ENCODE peak calls at places on chromosomes 3 and 15, in nine cellular contexts. R is A549; X is uterus; V is cardiac muscle cell; E is astrocyte of the cerebellum; Y is naive thymus-derived CD4-positive, alpha-beta T cell; M is pancreas; Q is mesendoderm; T is AG10803. O is an unnamed sample.

GRCh38 chr3:156865732-156866131 is 39.6 kb downstream of the LEKR1 start:
- DNase-seq in R (no peak), X (no peak), V (no peak), E (no peak), Y (no peak), M (no peak), Q (no peak), T (peak), O (no peak)

GRCh38 chr3:24299801-24300626 is 194.6 kb downstream of the THRB start:
- DNase-seq in R (no peak), X (no peak), V (no peak), E (no peak), Y (no peak), M (no peak), Q (no peak), T (peak), O (no peak)

GRCh38 chr3:43505351-43505750 is 116.5 kb downstream of the ANO10 start:
- DNase-seq in R (no peak), X (no peak), V (no peak), E (no peak), Y (no peak), M (no peak), Q (no peak), T (peak), O (no peak)

GRCh38 chr3:13115991-13116390 is 42.8 kb upstream of the IQSEC1 start:
- DNase-seq in R (no peak), X (no peak), V (no peak), E (no peak), Y (no peak), M (no peak), Q (no peak), T (no peak), O (no peak)

GRCh38 chr15:62665449-62665848 is 377.1 kb upstream of the TPM1 start:
- DNase-seq in R (no peak), X (peak), V (no peak), E (peak), Y (no peak), M (no peak), Q (peak), T (peak), O (no peak)

GRCh38 chr3:163261056-163261455 is 1764.4 kb downstream of the OTOL1 start:
- DNase-seq in R (no peak), X (no peak), V (no peak), E (no peak), Y (no peak), M (no peak), Q (no peak), T (no peak), O (no peak)

GRCh38 chr3:38115645-38116427 is 21.1 kb downstream of the ACAA1 start:
- DNase-seq in R (no peak), X (no peak), V (no peak), E (no peak), Y (no peak), M (no peak), Q (no peak), T (no peak), O (no peak)

GRCh38 chr3:182621435-182622240 is 171.7 kb upstream of the ATP11B start:
- DNase-seq in R (no peak), X (no peak), V (peak), E (no peak), Y (no peak), M (no peak), Q (no peak), T (no peak), O (no peak)

GRCh38 chr15:101827257-101827656 is 15.3 kb downstream of the OR4F15 start:
- DNase-seq in R (no peak), X (no peak), V (no peak), E (no peak), Y (no peak), M (no peak), Q (no peak), T (peak), O (no peak)

GRCh38 chr3:111210003-111210699 is 138.5 kb downstream of the NECTIN3 start:
- DNase-seq in R (no peak), X (no peak), V (no peak), E (no peak), Y (no peak), M (no peak), Q (peak), T (peak), O (peak)

GRCh38 chr3:52333869-52334557 is 17.9 kb downstream of the DNAH1 start:
- DNase-seq in R (no peak), X (no peak), V (no peak), E (no peak), Y (no peak), M (no peak), Q (no peak), T (no peak), O (no peak)

GRCh38 chr3:4633078-4634004 is 140.2 kb downstream of the ITPR1 start:
- DNase-seq in R (peak), X (no peak), V (peak), E (peak), Y (no peak), M (no peak), Q (peak), T (peak), O (peak)

GRCh38 chr15:81480645-81481053 is 106.6 kb upstream of the TMC3 start:
- DNase-seq in R (no peak), X (peak), V (peak), E (peak), Y (peak), M (no peak), Q (peak), T (peak), O (peak)

GRCh38 chr3:130748520-130748919 is 1.9 kb upstream of the PIK3R4 start:
- DNase-seq in R (no peak), X (no peak), V (no peak), E (no peak), Y (no peak), M (no peak), Q (no peak), T (no peak), O (no peak)

GRCh38 chr15:68497206-68497910 is 65.4 kb upstream of the ITGA11 start:
- DNase-seq in R (no peak), X (no peak), V (no peak), E (no peak), Y (no peak), M (no peak), Q (peak), T (peak), O (no peak)

DNA sequence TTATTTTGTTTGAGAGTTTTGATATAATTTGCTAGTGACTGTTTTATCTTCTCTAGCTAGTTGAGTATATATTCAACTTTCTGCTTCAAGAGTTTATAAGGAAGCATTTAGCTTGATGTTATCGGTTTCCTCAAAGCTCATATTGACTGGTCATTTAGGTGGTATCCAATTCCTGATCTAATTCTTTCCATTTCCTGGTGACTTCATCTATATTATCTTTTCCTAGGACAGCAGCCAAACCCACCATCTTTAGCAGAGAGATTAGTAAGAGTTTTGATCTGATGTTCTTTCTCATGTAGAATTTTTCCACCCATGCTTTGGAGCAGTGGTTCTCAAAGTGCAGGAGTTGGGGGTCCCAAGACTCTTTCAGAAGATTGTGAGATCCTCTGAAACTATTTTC is 148.6 kb upstream of the STT3B start:
- DNase-seq in R (no peak), X (no peak), V (no peak), E (no peak), Y (no peak), M (no peak), Q (no peak), T (no peak), O (no peak)
- H3K4me3 ChIP-seq in R (no peak), X (no peak), V (no peak), E (no peak), Y (no peak), M (no peak), Q (no peak), T (no peak), O (no peak)

GRCh38 chr3:42071720-42072582 is 19.2 kb upstream of the TRAK1 start:
- DNase-seq in R (peak), X (peak), V (peak), E (peak), Y (no peak), M (peak), Q (peak), T (peak), O (no peak)
- H3K4me3 ChIP-seq in R (peak), X (peak), V (no peak), E (peak), Y (no peak), M (no peak), Q (no peak), T (peak), O (peak)

GRCh38 chr3:150745832-150746231 is 17.1 kb downstream of the SIAH2 start:
- DNase-seq in R (no peak), X (no peak), V (no peak), E (no peak), Y (no peak), M (no peak), Q (no peak), T (no peak), O (no peak)

GRCh38 chr3:150747909-150748568 is 14.9 kb downstream of the SIAH2 start:
- DNase-seq in R (no peak), X (no peak), V (no peak), E (no peak), Y (no peak), M (no peak), Q (no peak), T (peak), O (no peak)

GRCh38 chr3:150749218-150749617 is 13.8 kb downstream of the SIAH2 start:
- DNase-seq in R (no peak), X (no peak), V (no peak), E (no peak), Y (no peak), M (no peak), Q (no peak), T (no peak), O (no peak)

GRCh38 chr3:150748648-150749047 is 14.3 kb downstream of the SIAH2 start:
- DNase-seq in R (no peak), X (no peak), V (no peak), E (no peak), Y (no peak), M (no peak), Q (no peak), T (no peak), O (no peak)

GRCh38 chr3:150746791-150747590 is 16.0 kb downstream of the SIAH2 start:
- DNase-seq in R (no peak), X (no peak), V (no peak), E (no peak), Y (no peak), M (no peak), Q (no peak), T (no peak), O (no peak)
- H3K4me3 ChIP-seq in R (no peak), X (no peak), V (no peak), E (no peak), Y (no peak), M (no peak), Q (no peak), T (no peak), O (no peak)

GRCh38 chr3:49566312-49566711 is 12.0 kb downstream of the BSN start:
- DNase-seq in R (no peak), X (no peak), V (no peak), E (no peak), Y (no peak), M (no peak), Q (peak), T (peak), O (no peak)
- H3K4me3 ChIP-seq in R (no peak), X (no peak), V (no peak), E (no peak), Y (no peak), M (no peak), Q (no peak), T (no peak), O (no peak)

GRCh38 chr3:25471081-25471768 is 43.2 kb downstream of the RARB start:
- DNase-seq in R (no peak), X (no peak), V (no peak), E (no peak), Y (no peak), M (no peak), Q (no peak), T (peak), O (peak)

GRCh38 chr3:25472153-25472552 is 44.1 kb downstream of the RARB start:
- DNase-seq in R (no peak), X (no peak), V (no peak), E (no peak), Y (no peak), M (no peak), Q (no peak), T (no peak), O (no peak)

GRCh38 chr3:25469609-25470008 is 41.5 kb downstream of the RARB start:
- DNase-seq in R (no peak), X (peak), V (no peak), E (no peak), Y (no peak), M (no peak), Q (no peak), T (no peak), O (no peak)

GRCh38 chr3:25465266-25465860 is 37.3 kb downstream of the RARB start:
- DNase-seq in R (no peak), X (no peak), V (no peak), E (no peak), Y (no peak), M (no peak), Q (no peak), T (no peak), O (no peak)

GRCh38 chr3:25468866-25469319 is 40.8 kb downstream of the RARB start:
- DNase-seq in R (no peak), X (peak), V (peak), E (no peak), Y (no peak), M (no peak), Q (no peak), T (peak), O (no peak)
- H3K4me3 ChIP-seq in R (no peak), X (no peak), V (no peak), E (no peak), Y (no peak), M (no peak), Q (no peak), T (no peak), O (no peak)

DNA sequence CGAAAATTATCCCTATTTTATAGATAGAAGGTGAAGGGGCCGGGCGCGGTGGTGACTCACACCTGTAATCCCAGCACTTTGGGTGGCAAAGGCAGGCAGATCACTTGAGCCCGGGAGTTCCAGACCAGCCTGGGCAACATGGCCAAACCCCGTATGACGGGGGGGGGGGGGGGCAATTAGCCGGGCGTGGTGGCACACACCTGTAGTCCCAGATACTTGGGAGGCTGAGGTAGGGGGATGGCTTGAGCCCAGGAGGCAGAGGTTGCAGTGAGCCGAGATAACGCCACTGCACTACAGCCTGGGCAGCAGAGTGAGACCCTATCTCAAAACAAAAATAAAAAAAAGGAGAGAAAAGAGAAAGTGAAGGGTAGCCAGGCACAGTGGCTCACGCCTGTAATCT is 1.4 kb downstream of the AAGAB start:
- DNase-seq in R (no peak), X (no peak), V (no peak), E (no peak), Y (no peak), M (no peak), Q (no peak), T (no peak), O (no peak)
- H3K4me3 ChIP-seq in R (peak), X (no peak), V (peak), E (peak), Y (peak), M (no peak), Q (no peak), T (peak), O (no peak)

GRCh38 chr3:168251371-168251770 is 155.6 kb upstream of the GOLIM4 start:
- DNase-seq in R (no peak), X (no peak), V (peak), E (no peak), Y (no peak), M (no peak), Q (peak), T (no peak), O (no peak)
- H3K4me3 ChIP-seq in R (no peak), X (no peak), V (peak), E (no peak), Y (no peak), M (no peak), Q (no peak), T (no peak), O (no peak)